ENCODE peak calls at places on chromosomes 4 and X, in five cellular contexts. One of them, this sample, is unnamed.

GRCh38 chr4:48653217-48654014 is 126.7 kb downstream of the FRYL start:
- ATAC-seq in T-helper 17 cell: peak; percentile 83
- ATAC-seq in HepG2: no peak
- ATAC-seq in activated naive CD8-positive, alpha-beta T cell treated with anti-CD3 and anti-CD28 coated beads, Interleukin-2, amount 10 ng/mL, durations not matched to agents 7 days and 5 days: no peak
- ATAC-seq in stimulated activated naive CD8-positive, alpha-beta T cell treated with anti-CD3 and anti-CD28 coated beads, Interleukin-15, amount 100 ng/mL, for 72 hours: peak; percentile 69
- ATAC-seq in this sample: no peak

GRCh38 chr4:176137626-176138025 is 57.8 kb downstream of the SPATA4 start:
- ATAC-seq in T-helper 17 cell: no peak
- ATAC-seq in HepG2: no peak
- ATAC-seq in activated naive CD8-positive, alpha-beta T cell treated with anti-CD3 and anti-CD28 coated beads, Interleukin-2, amount 10 ng/mL, durations not matched to agents 7 days and 5 days: no peak
- ATAC-seq in stimulated activated naive CD8-positive, alpha-beta T cell treated with anti-CD3 and anti-CD28 coated beads, Interleukin-15, amount 100 ng/mL, for 72 hours: no peak
- ATAC-seq in this sample: no peak

GRCh38 chrX:147646949-147647717 is 264.6 kb upstream of the FMR1 start:
- ATAC-seq in T-helper 17 cell: no peak
- ATAC-seq in HepG2: no peak
- ATAC-seq in activated naive CD8-positive, alpha-beta T cell treated with anti-CD3 and anti-CD28 coated beads, Interleukin-2, amount 10 ng/mL, durations not matched to agents 7 days and 5 days: no peak
- ATAC-seq in stimulated activated naive CD8-positive, alpha-beta T cell treated with anti-CD3 and anti-CD28 coated beads, Interleukin-15, amount 100 ng/mL, for 72 hours: no peak
- ATAC-seq in this sample: no peak

GRCh38 chr4:94978904-94979303 is 221.1 kb downstream of the BMPR1B start:
- ATAC-seq in T-helper 17 cell: no peak
- ATAC-seq in HepG2: no peak
- ATAC-seq in activated naive CD8-positive, alpha-beta T cell treated with anti-CD3 and anti-CD28 coated beads, Interleukin-2, amount 10 ng/mL, durations not matched to agents 7 days and 5 days: no peak
- ATAC-seq in stimulated activated naive CD8-positive, alpha-beta T cell treated with anti-CD3 and anti-CD28 coated beads, Interleukin-15, amount 100 ng/mL, for 72 hours: no peak
- ATAC-seq in this sample: no peak

GRCh38 chr4:912548-913279 is 19.4 kb downstream of the GAK start:
- ATAC-seq in T-helper 17 cell: no peak
- ATAC-seq in HepG2: no peak
- ATAC-seq in activated naive CD8-positive, alpha-beta T cell treated with anti-CD3 and anti-CD28 coated beads, Interleukin-2, amount 10 ng/mL, durations not matched to agents 7 days and 5 days: no peak
- ATAC-seq in stimulated activated naive CD8-positive, alpha-beta T cell treated with anti-CD3 and anti-CD28 coated beads, Interleukin-15, amount 100 ng/mL, for 72 hours: no peak
- ATAC-seq in this sample: no peak

GRCh38 chrX:55480390-55481062 is 9.1 kb downstream of the USP51 start:
- ATAC-seq in T-helper 17 cell: no peak
- ATAC-seq in HepG2: no peak
- ATAC-seq in activated naive CD8-positive, alpha-beta T cell treated with anti-CD3 and anti-CD28 coated beads, Interleukin-2, amount 10 ng/mL, durations not matched to agents 7 days and 5 days: no peak
- ATAC-seq in stimulated activated naive CD8-positive, alpha-beta T cell treated with anti-CD3 and anti-CD28 coated beads, Interleukin-15, amount 100 ng/mL, for 72 hours: no peak
- ATAC-seq in this sample: no peak

GRCh38 chr4:158315706-158316105 is 105.4 kb downstream of the TMEM144 start:
- ATAC-seq in T-helper 17 cell: no peak
- ATAC-seq in HepG2: no peak
- ATAC-seq in activated naive CD8-positive, alpha-beta T cell treated with anti-CD3 and anti-CD28 coated beads, Interleukin-2, amount 10 ng/mL, durations not matched to agents 7 days and 5 days: no peak
- ATAC-seq in stimulated activated naive CD8-positive, alpha-beta T cell treated with anti-CD3 and anti-CD28 coated beads, Interleukin-15, amount 100 ng/mL, for 72 hours: no peak
- ATAC-seq in this sample: no peak

GRCh38 chrX:132491191-132491590 is 2.4 kb upstream of the MBNL3 start:
- ATAC-seq in T-helper 17 cell: peak; percentile 58
- ATAC-seq in HepG2: peak; percentile 54
- ATAC-seq in activated naive CD8-positive, alpha-beta T cell treated with anti-CD3 and anti-CD28 coated beads, Interleukin-2, amount 10 ng/mL, durations not matched to agents 7 days and 5 days: peak; percentile 20
- ATAC-seq in stimulated activated naive CD8-positive, alpha-beta T cell treated with anti-CD3 and anti-CD28 coated beads, Interleukin-15, amount 100 ng/mL, for 72 hours: peak; percentile 57
- ATAC-seq in this sample: peak; percentile 69

GRCh38 chrX:9291666-9292065 is 173.2 kb upstream of the TBL1X start:
- ATAC-seq in T-helper 17 cell: no peak
- ATAC-seq in HepG2: no peak
- ATAC-seq in activated naive CD8-positive, alpha-beta T cell treated with anti-CD3 and anti-CD28 coated beads, Interleukin-2, amount 10 ng/mL, durations not matched to agents 7 days and 5 days: no peak
- ATAC-seq in stimulated activated naive CD8-positive, alpha-beta T cell treated with anti-CD3 and anti-CD28 coated beads, Interleukin-15, amount 100 ng/mL, for 72 hours: no peak
- ATAC-seq in this sample: no peak

GRCh38 chrX:16946971-16947562 is 609 bp downstream of the REPS2 start:
- ATAC-seq in T-helper 17 cell: no peak
- ATAC-seq in HepG2: peak; percentile 36
- ATAC-seq in activated naive CD8-positive, alpha-beta T cell treated with anti-CD3 and anti-CD28 coated beads, Interleukin-2, amount 10 ng/mL, durations not matched to agents 7 days and 5 days: no peak
- ATAC-seq in stimulated activated naive CD8-positive, alpha-beta T cell treated with anti-CD3 and anti-CD28 coated beads, Interleukin-15, amount 100 ng/mL, for 72 hours: peak; percentile 48
- ATAC-seq in this sample: peak; percentile 69

GRCh38 chr4:94354474-94354896 is 11.8 kb upstream of the HPGDS start:
- ATAC-seq in T-helper 17 cell: no peak
- ATAC-seq in HepG2: no peak
- ATAC-seq in activated naive CD8-positive, alpha-beta T cell treated with anti-CD3 and anti-CD28 coated beads, Interleukin-2, amount 10 ng/mL, durations not matched to agents 7 days and 5 days: no peak
- ATAC-seq in stimulated activated naive CD8-positive, alpha-beta T cell treated with anti-CD3 and anti-CD28 coated beads, Interleukin-15, amount 100 ng/mL, for 72 hours: no peak
- ATAC-seq in this sample: peak; percentile 4

GRCh38 chr4:130309221-130309620 is 1213.3 kb downstream of the C4orf33 start:
- ATAC-seq in T-helper 17 cell: no peak
- ATAC-seq in HepG2: no peak
- ATAC-seq in activated naive CD8-positive, alpha-beta T cell treated with anti-CD3 and anti-CD28 coated beads, Interleukin-2, amount 10 ng/mL, durations not matched to agents 7 days and 5 days: no peak
- ATAC-seq in stimulated activated naive CD8-positive, alpha-beta T cell treated with anti-CD3 and anti-CD28 coated beads, Interleukin-15, amount 100 ng/mL, for 72 hours: no peak
- ATAC-seq in this sample: no peak

GRCh38 chr4:184529283-184529682 is 54.9 kb upstream of the IRF2 start:
- ATAC-seq in T-helper 17 cell: no peak
- ATAC-seq in HepG2: no peak
- ATAC-seq in activated naive CD8-positive, alpha-beta T cell treated with anti-CD3 and anti-CD28 coated beads, Interleukin-2, amount 10 ng/mL, durations not matched to agents 7 days and 5 days: no peak
- ATAC-seq in stimulated activated naive CD8-positive, alpha-beta T cell treated with anti-CD3 and anti-CD28 coated beads, Interleukin-15, amount 100 ng/mL, for 72 hours: no peak
- ATAC-seq in this sample: no peak

GRCh38 chr4:164924670-164925238 is 47.8 kb downstream of the APELA start:
- ATAC-seq in T-helper 17 cell: no peak
- ATAC-seq in HepG2: no peak
- ATAC-seq in activated naive CD8-positive, alpha-beta T cell treated with anti-CD3 and anti-CD28 coated beads, Interleukin-2, amount 10 ng/mL, durations not matched to agents 7 days and 5 days: no peak
- ATAC-seq in stimulated activated naive CD8-positive, alpha-beta T cell treated with anti-CD3 and anti-CD28 coated beads, Interleukin-15, amount 100 ng/mL, for 72 hours: no peak
- ATAC-seq in this sample: no peak

GRCh38 chr4:138981930-138982390 is 33.6 kb upstream of the NOCT start:
- ATAC-seq in T-helper 17 cell: no peak
- ATAC-seq in HepG2: peak; percentile 66
- ATAC-seq in activated naive CD8-positive, alpha-beta T cell treated with anti-CD3 and anti-CD28 coated beads, Interleukin-2, amount 10 ng/mL, durations not matched to agents 7 days and 5 days: no peak
- ATAC-seq in stimulated activated naive CD8-positive, alpha-beta T cell treated with anti-CD3 and anti-CD28 coated beads, Interleukin-15, amount 100 ng/mL, for 72 hours: no peak
- ATAC-seq in this sample: no peak

GRCh38 chr4:47804598-47804997 is 33.3 kb downstream of the CORIN start:
- ATAC-seq in T-helper 17 cell: no peak
- ATAC-seq in HepG2: no peak
- ATAC-seq in activated naive CD8-positive, alpha-beta T cell treated with anti-CD3 and anti-CD28 coated beads, Interleukin-2, amount 10 ng/mL, durations not matched to agents 7 days and 5 days: no peak
- ATAC-seq in stimulated activated naive CD8-positive, alpha-beta T cell treated with anti-CD3 and anti-CD28 coated beads, Interleukin-15, amount 100 ng/mL, for 72 hours: no peak
- ATAC-seq in this sample: no peak

GRCh38 chr4:9999956-10000551 is 21.2 kb downstream of the SLC2A9 start:
- ATAC-seq in T-helper 17 cell: no peak
- ATAC-seq in HepG2: no peak
- ATAC-seq in activated naive CD8-positive, alpha-beta T cell treated with anti-CD3 and anti-CD28 coated beads, Interleukin-2, amount 10 ng/mL, durations not matched to agents 7 days and 5 days: no peak
- ATAC-seq in stimulated activated naive CD8-positive, alpha-beta T cell treated with anti-CD3 and anti-CD28 coated beads, Interleukin-15, amount 100 ng/mL, for 72 hours: peak; percentile 60
- ATAC-seq in this sample: peak; percentile 40

GRCh38 chr4:4405358-4405962 is 18.6 kb downstream of the NSG1 start:
- ATAC-seq in T-helper 17 cell: no peak
- ATAC-seq in HepG2: no peak
- ATAC-seq in activated naive CD8-positive, alpha-beta T cell treated with anti-CD3 and anti-CD28 coated beads, Interleukin-2, amount 10 ng/mL, durations not matched to agents 7 days and 5 days: no peak
- ATAC-seq in stimulated activated naive CD8-positive, alpha-beta T cell treated with anti-CD3 and anti-CD28 coated beads, Interleukin-15, amount 100 ng/mL, for 72 hours: no peak
- ATAC-seq in this sample: no peak

This sample was measured in stimulated activated memory B cell treated with anti-CD40 and anti-IgM and Interleukin-4, amounts not matched to agents 10 μg/mL and 1 μg/mL and 100 μg/mL, for 72 hours.